ENCODE peak calls at places on chromosomes 13 and 19, in seven cellular contexts. Q is stimulated activated CD8-positive, alpha-beta memory T cell treated with anti-CD3 and anti-CD28 coated beads, Interleukin-7, amount 100 ng/mL, for 24 hours; X is astrocyte of the spinal cord; N is RPMI7951; F is tibial artery; A is Calu3; D is stimulated activated CD4-positive, alpha-beta T cell treated with anti-CD3 and anti-CD28 coated beads, TNF-alpha, amount 100 ng/mL, for 1 hour. T is an unnamed sample.

GRCh38 chr19:1063909-1064660 is 2.9 kb upstream of the ARHGAP45 start:
- DNase-seq in N (no peak), F (no peak), X (no peak), A (no peak), D (no peak), Q (no peak), T (no peak)

GRCh38 chr13:95510950-95511349 is 41.6 kb upstream of the CLDN10 start:
- DNase-seq in N (no peak), F (no peak), X (no peak), Q (no peak), D (no peak), A (no peak), T (no peak)

GRCh38 chr13:83229574-83230300 is 652.5 kb downstream of the SLITRK1 start:
- DNase-seq in N (no peak), X (no peak), F (no peak), D (no peak), A (no peak), Q (no peak), T (no peak)

GRCh38 chr19:16627194-16627927 is 643 bp downstream of the MED26 start:
- DNase-seq in X (no peak), D (no peak), Q (no peak), F (no peak), A (no peak), N (no peak), T (peak; percentile 21)

GRCh38 chr19:50003810-50004419 is 21.3 kb downstream of the VRK3 start:
- DNase-seq in X (peak; percentile 91), N (peak; percentile 99), D (no peak), Q (no peak), A (peak; percentile 72), F (peak; percentile 76), T (no peak)

GRCh38 chr19:28575816-28576215 is 637.1 kb downstream of the UQCRFS1 start:
- DNase-seq in F (no peak), D (no peak), N (no peak), X (no peak), Q (no peak), A (no peak), T (no peak)

GRCh38 chr19:7995756-7996155 is 9.7 kb downstream of the ELAVL1 start:
- DNase-seq in Q (no peak), N (no peak), F (no peak), X (no peak), A (no peak), D (no peak), T (no peak)

GRCh38 chr13:40589285-40590109 is 76.9 kb downstream of the FOXO1 start:
- DNase-seq in D (no peak), N (peak; percentile 78), A (no peak), Q (no peak), X (peak; percentile 54), F (peak; percentile 56), T (no peak)

GRCh38 chr19:6731822-6732221 is 5.6 kb downstream of the GPR108 start:
- DNase-seq in D (no peak), F (no peak), A (no peak), N (no peak), X (no peak), Q (no peak), T (no peak)

GRCh38 chr13:25281193-25281936 is 5.9 kb downstream of the MTMR6 start:
- DNase-seq in A (no peak), X (no peak), D (no peak), F (no peak), N (no peak), Q (no peak), T (no peak)

GRCh38 chr19:10510301-10510802 is 6.9 kb downstream of the S1PR5 start:
- DNase-seq in D (peak; percentile 57), X (no peak), F (no peak), N (no peak), A (peak; percentile 27), Q (peak; percentile 44), T (peak; percentile 69)

GRCh38 chr19:28429356-28429755 is 783.6 kb downstream of the UQCRFS1 start:
- DNase-seq in A (no peak), D (no peak), F (no peak), N (no peak), Q (no peak), X (no peak), T (no peak)

GRCh38 chr19:15047680-15048079 is 1.6 kb upstream of the CASP14 start:
- DNase-seq in F (no peak), N (no peak), D (no peak), X (no peak), Q (no peak), A (no peak), T (no peak)

GRCh38 chr13:114015608-114016295 is 41.9 kb upstream of the C13orf46 start:
- DNase-seq in D (no peak), Q (no peak), X (no peak), A (no peak), F (peak; percentile 53), N (peak; percentile 47), T (no peak)

GRCh38 chr13:95497307-95497943 is 55.1 kb upstream of the CLDN10 start:
- DNase-seq in F (no peak), N (no peak), D (no peak), A (no peak), X (no peak), Q (no peak), T (no peak)

GRCh38 chr13:43272866-43273265 is 249.5 kb downstream of the DNAJC15 start:
- DNase-seq in N (no peak), Q (no peak), F (no peak), X (no peak), D (no peak), A (no peak), T (no peak)

GRCh38 chr19:39919976-39920375 is 14.5 kb downstream of the FCGBP start:
- DNase-seq in N (peak; percentile 7), A (no peak), X (no peak), F (no peak), Q (no peak), D (no peak), T (no peak)

GRCh38 chr13:94968040-94968756 is 255.9 kb upstream of the SOX21 start:
- DNase-seq in F (no peak), A (no peak), D (no peak), X (peak; percentile 35), N (no peak), Q (no peak), T (no peak)

GRCh38 chr19:1512671-1513491 is at the start of gene ADAMTSL5:
- DNase-seq in N (peak; percentile 74), X (no peak), A (peak; percentile 71), Q (peak; percentile 35), F (no peak), D (peak; percentile 49), T (peak; percentile 81)

GRCh38 chr19:31140717-31141116 is 208.5 kb downstream of the TSHZ3 start:
- DNase-seq in D (no peak), X (peak; percentile 72), F (no peak), N (peak; percentile 76), A (no peak), Q (no peak), T (no peak)

GRCh38 chr19:1568320-1569019 is at the start of gene MEX3D:
- DNase-seq in Q (peak; percentile 64), N (peak; percentile 72), X (peak; percentile 56), A (peak; percentile 76), F (peak; percentile 50), D (peak; percentile 77), T (peak; percentile 74)

GRCh38 chr19:16191216-16191908 is 6.2 kb downstream of the FAM32A start:
- DNase-seq in N (no peak), D (no peak), X (no peak), A (no peak), Q (no peak), F (no peak), T (peak; percentile 51)

GRCh38 chr13:90622547-90622946 is 724.9 kb upstream of the MIR17HG start:
- DNase-seq in N (no peak), Q (no peak), F (no peak), D (no peak), X (peak; percentile 42), A (no peak), T (no peak)

GRCh38 chr13:68368922-68369321 is 1138.8 kb upstream of the PCDH9 start:
- DNase-seq in Q (no peak), A (no peak), D (no peak), N (no peak), X (no peak), F (no peak), T (no peak)

GRCh38 chr19:56125806-56126590 is 4.9 kb upstream of the ZNF787 start:
- DNase-seq in D (no peak), Q (no peak), X (no peak), A (no peak), N (no peak), F (no peak), T (no peak)

GRCh38 chr13:29539866-29540265 is 55.6 kb downstream of the SLC7A1 start:
- DNase-seq in D (no peak), X (no peak), A (no peak), Q (no peak), F (no peak), N (no peak), T (no peak)

GRCh38 chr19:28746486-28746885 is 466.5 kb downstream of the UQCRFS1 start:
- DNase-seq in N (no peak), Q (no peak), X (no peak), D (no peak), A (no peak), F (no peak), T (no peak)

GRCh38 chr13:42041017-42041683 is 7.3 kb upstream of the DGKH start:
- DNase-seq in Q (no peak), D (no peak), X (peak; percentile 56), F (peak; percentile 22), A (peak; percentile 51), N (peak; percentile 39), T (peak; percentile 54)

GRCh38 chr13:23087884-23088283 is 92.9 kb upstream of the SGCG start:
- DNase-seq in F (no peak), N (peak; percentile 3), X (peak; percentile 2), A (peak; percentile 32), Q (no peak), D (no peak), T (peak; percentile 19)

GRCh38 chr19:8423821-8424223 is 10.7 kb downstream of the MARCHF2 start:
- DNase-seq in X (peak; percentile 95), A (peak; percentile 79), F (peak; percentile 98), D (no peak), Q (no peak), N (peak; percentile 98), T (no peak)

GRCh38 chr19:17448190-17448967 is at the start of gene TMEM221:
- DNase-seq in A (peak; percentile 65), X (no peak), N (peak; percentile 31), F (peak; percentile 47), Q (no peak), D (peak; percentile 44), T (peak; percentile 64)

GRCh38 chr13:48506092-48506701 is 26.7 kb downstream of the RCBTB2 start:
- DNase-seq in Q (no peak), N (no peak), D (no peak), F (no peak), A (no peak), X (no peak), T (no peak)

GRCh38 chr19:3459322-3459881 is 20.9 kb downstream of the SMIM24 start:
- DNase-seq in D (no peak), X (peak; percentile 97), Q (no peak), F (peak; percentile 94), N (peak; percentile 48), A (no peak), T (no peak)

GRCh38 chr13:33348366-33348765 is 62.8 kb upstream of the STARD13 start:
- DNase-seq in X (peak; percentile 33), A (no peak), F (no peak), Q (no peak), N (no peak), D (no peak), T (no peak)

GRCh38 chr13:29905845-29906244 is 55.4 kb upstream of the UBL3 start:
- DNase-seq in X (peak; percentile 48), A (peak; percentile 42), F (peak; percentile 41), Q (no peak), D (no peak), N (peak; percentile 49), T (no peak)

GRCh38 chr19:38425810-38426466 is at the start of gene RASGRP4:
- DNase-seq in F (peak; percentile 25), Q (no peak), X (no peak), N (no peak), D (peak; percentile 43), A (no peak), T (no peak)

GRCh38 chr19:32339988-32340874 is 5.2 kb upstream of the ZNF507 start:
- DNase-seq in N (peak; percentile 53), X (peak; percentile 46), Q (peak; percentile 22), A (peak; percentile 74), D (peak; percentile 26), F (peak; percentile 69), T (peak; percentile 44)

GRCh38 chr19:5947435-5947834 is 30.5 kb downstream of the RANBP3 start:
- DNase-seq in N (no peak), A (no peak), F (peak; percentile 66), X (peak; percentile 69), D (no peak), Q (no peak), T (no peak)

T was measured in activated naive CD4-positive, alpha-beta T cell treated with anti-CD3 and anti-CD28 coated beads, Interleukin-2, amount 50 U/mL, for 72 hours.